ENCODE peak calls at places on chromosomes 7 and 10, in eight cellular contexts. One of them, this sample, is unnamed.

GRCh38 chr10:30687698-30688213 is 58.2 kb upstream of the LYZL2 start:
- DNase-seq in RCC 7860: peak; percentile 67
- DNase-seq in heart left ventricle: peak; percentile 55
- DNase-seq in central memory CD8-positive, alpha-beta T cell: peak; percentile 69
- DNase-seq in EH: peak; percentile 84
- DNase-seq in naive B cell: peak; percentile 50
- DNase-seq in fibroblast of mammary gland: peak; percentile 78
- DNase-seq in aorta: peak; percentile 85
- DNase-seq in this sample: peak; percentile 81

GRCh38 chr7:41709621-41710020 is 6.7 kb upstream of the INHBA start:
- DNase-seq in EH: peak; percentile 92
- DNase-seq in naive B cell: no peak
- DNase-seq in heart left ventricle: no peak
- DNase-seq in RCC 7860: peak; percentile 74
- DNase-seq in central memory CD8-positive, alpha-beta T cell: no peak
- DNase-seq in aorta: peak; percentile 67
- DNase-seq in fibroblast of mammary gland: peak; percentile 97
- DNase-seq in this sample: no peak

GRCh38 chr10:98357208-98357836 is 57.7 kb downstream of the PYROXD2 start:
- DNase-seq in naive B cell: no peak
- DNase-seq in central memory CD8-positive, alpha-beta T cell: no peak
- DNase-seq in aorta: no peak
- DNase-seq in heart left ventricle: no peak
- DNase-seq in fibroblast of mammary gland: peak; percentile 90
- DNase-seq in EH: peak; percentile 69
- DNase-seq in RCC 7860: no peak
- DNase-seq in this sample: no peak

GRCh38 chr7:68122806-68123205 is 1126.2 kb downstream of the TYW1 start:
- DNase-seq in naive B cell: no peak
- DNase-seq in aorta: no peak
- DNase-seq in RCC 7860: no peak
- DNase-seq in heart left ventricle: no peak
- DNase-seq in central memory CD8-positive, alpha-beta T cell: no peak
- DNase-seq in fibroblast of mammary gland: no peak
- DNase-seq in EH: no peak
- DNase-seq in this sample: no peak

GRCh38 chr10:99976886-99977391 is 32.8 kb downstream of the DNMBP start:
- DNase-seq in heart left ventricle: no peak
- DNase-seq in central memory CD8-positive, alpha-beta T cell: no peak
- DNase-seq in naive B cell: no peak
- DNase-seq in RCC 7860: peak; percentile 86
- DNase-seq in aorta: no peak
- DNase-seq in fibroblast of mammary gland: peak; percentile 99
- DNase-seq in EH: peak; percentile 98
- DNase-seq in this sample: no peak

GRCh38 chr7:82444220-82445049 is 858 bp upstream of the CACNA2D1 start:
- DNase-seq in RCC 7860: no peak
- DNase-seq in fibroblast of mammary gland: no peak
- DNase-seq in naive B cell: no peak
- DNase-seq in EH: no peak
- DNase-seq in aorta: no peak
- DNase-seq in heart left ventricle: no peak
- DNase-seq in central memory CD8-positive, alpha-beta T cell: no peak
- DNase-seq in this sample: no peak

GRCh38 chr10:29102233-29102632 is 186.6 kb upstream of the LYZL1 start:
- DNase-seq in EH: peak; percentile 7
- DNase-seq in naive B cell: no peak
- DNase-seq in RCC 7860: no peak
- DNase-seq in aorta: no peak
- DNase-seq in heart left ventricle: no peak
- DNase-seq in central memory CD8-positive, alpha-beta T cell: no peak
- DNase-seq in fibroblast of mammary gland: no peak
- DNase-seq in this sample: no peak

GRCh38 chr7:121739465-121739864 is 133.5 kb upstream of the PTPRZ1 start:
- DNase-seq in RCC 7860: no peak
- DNase-seq in fibroblast of mammary gland: no peak
- DNase-seq in heart left ventricle: no peak
- DNase-seq in naive B cell: no peak
- DNase-seq in aorta: no peak
- DNase-seq in central memory CD8-positive, alpha-beta T cell: no peak
- DNase-seq in EH: no peak
- DNase-seq in this sample: no peak

GRCh38 chr10:60944159-60944909 is at the start of gene RHOBTB1:
- DNase-seq in aorta: peak; percentile 88
- DNase-seq in fibroblast of mammary gland: peak; percentile 68
- DNase-seq in central memory CD8-positive, alpha-beta T cell: no peak
- DNase-seq in naive B cell: peak; percentile 79
- DNase-seq in RCC 7860: peak; percentile 69
- DNase-seq in heart left ventricle: peak; percentile 88
- DNase-seq in EH: peak; percentile 89
- DNase-seq in this sample: peak; percentile 74

GRCh38 chr10:131848296-131848695 is 52.5 kb upstream of the PPP2R2D start:
- DNase-seq in heart left ventricle: no peak
- DNase-seq in RCC 7860: no peak
- DNase-seq in fibroblast of mammary gland: no peak
- DNase-seq in EH: no peak
- DNase-seq in aorta: peak; percentile 35
- DNase-seq in central memory CD8-positive, alpha-beta T cell: no peak
- DNase-seq in naive B cell: no peak
- DNase-seq in this sample: no peak

GRCh38 chr7:111803015-111803758 is 240.9 kb upstream of the IMMP2L start:
- DNase-seq in central memory CD8-positive, alpha-beta T cell: no peak
- DNase-seq in EH: peak; percentile 50
- DNase-seq in fibroblast of mammary gland: peak; percentile 8
- DNase-seq in aorta: no peak
- DNase-seq in naive B cell: no peak
- DNase-seq in heart left ventricle: no peak
- DNase-seq in RCC 7860: no peak
- DNase-seq in this sample: no peak

GRCh38 chr10:60293797-60294196 is 95.9 kb downstream of the ANK3 start:
- DNase-seq in fibroblast of mammary gland: no peak
- DNase-seq in RCC 7860: no peak
- DNase-seq in central memory CD8-positive, alpha-beta T cell: no peak
- DNase-seq in heart left ventricle: no peak
- DNase-seq in EH: no peak
- DNase-seq in naive B cell: no peak
- DNase-seq in aorta: no peak
- DNase-seq in this sample: no peak

GRCh38 chr10:34570887-34571286 is 244.2 kb downstream of the PARD3 start:
- DNase-seq in fibroblast of mammary gland: no peak
- DNase-seq in central memory CD8-positive, alpha-beta T cell: no peak
- DNase-seq in EH: no peak
- DNase-seq in heart left ventricle: no peak
- DNase-seq in aorta: no peak
- DNase-seq in RCC 7860: no peak
- DNase-seq in naive B cell: no peak
- DNase-seq in this sample: no peak

GRCh38 chr7:1669954-1670893 is at the start of gene ELFN1:
- DNase-seq in aorta: peak; percentile 33
- DNase-seq in fibroblast of mammary gland: peak; percentile 20
- DNase-seq in EH: peak; percentile 49
- DNase-seq in RCC 7860: no peak
- DNase-seq in naive B cell: no peak
- DNase-seq in central memory CD8-positive, alpha-beta T cell: no peak
- DNase-seq in heart left ventricle: no peak
- DNase-seq in this sample: peak; percentile 77

GRCh38 chr10:128536259-128536658 is 410.0 kb upstream of the MKI67 start:
- DNase-seq in fibroblast of mammary gland: no peak
- DNase-seq in EH: no peak
- DNase-seq in heart left ventricle: no peak
- DNase-seq in naive B cell: no peak
- DNase-seq in central memory CD8-positive, alpha-beta T cell: no peak
- DNase-seq in RCC 7860: no peak
- DNase-seq in aorta: no peak
- DNase-seq in this sample: no peak

GRCh38 chr10:52314822-52315552 is 906 bp downstream of the DKK1 start:
- DNase-seq in naive B cell: peak; percentile 6
- DNase-seq in RCC 7860: no peak
- DNase-seq in central memory CD8-positive, alpha-beta T cell: no peak
- DNase-seq in aorta: peak; percentile 45
- DNase-seq in fibroblast of mammary gland: peak; percentile 40
- DNase-seq in heart left ventricle: no peak
- DNase-seq in EH: peak; percentile 66
- DNase-seq in this sample: no peak

GRCh38 chr7:150367187-150367510 is 1.5 kb upstream of the REPIN1 start:
- DNase-seq in central memory CD8-positive, alpha-beta T cell: no peak
- DNase-seq in RCC 7860: no peak
- DNase-seq in heart left ventricle: no peak
- DNase-seq in EH: no peak
- DNase-seq in naive B cell: no peak
- DNase-seq in aorta: no peak
- DNase-seq in fibroblast of mammary gland: no peak
- DNase-seq in this sample: no peak

GRCh38 chr10:29619273-29619672 is 15.5 kb downstream of the SVIL start:
- DNase-seq in heart left ventricle: no peak
- DNase-seq in fibroblast of mammary gland: peak; percentile 82
- DNase-seq in naive B cell: no peak
- DNase-seq in RCC 7860: peak; percentile 43
- DNase-seq in aorta: no peak
- DNase-seq in central memory CD8-positive, alpha-beta T cell: no peak
- DNase-seq in EH: peak; percentile 30
- DNase-seq in this sample: no peak

GRCh38 chr7:93715234-93715633 is 140.7 kb upstream of the CALCR start:
- DNase-seq in RCC 7860: peak; percentile 57
- DNase-seq in fibroblast of mammary gland: peak; percentile 63
- DNase-seq in naive B cell: peak; percentile 15
- DNase-seq in EH: peak; percentile 48
- DNase-seq in aorta: peak; percentile 58
- DNase-seq in heart left ventricle: peak; percentile 35
- DNase-seq in central memory CD8-positive, alpha-beta T cell: no peak
- DNase-seq in this sample: peak; percentile 59

GRCh38 chr10:70694410-70695179 is 22.3 kb downstream of the ADAMTS14 start:
- DNase-seq in naive B cell: no peak
- DNase-seq in fibroblast of mammary gland: peak; percentile 97
- DNase-seq in RCC 7860: no peak
- DNase-seq in heart left ventricle: no peak
- DNase-seq in central memory CD8-positive, alpha-beta T cell: no peak
- DNase-seq in aorta: no peak
- DNase-seq in EH: peak; percentile 60
- DNase-seq in this sample: no peak

GRCh38 chr10:33441561-33441960 is 107.1 kb upstream of the NRP1 start:
- DNase-seq in naive B cell: no peak
- DNase-seq in fibroblast of mammary gland: peak; percentile 47
- DNase-seq in heart left ventricle: no peak
- DNase-seq in RCC 7860: no peak
- DNase-seq in central memory CD8-positive, alpha-beta T cell: no peak
- DNase-seq in EH: peak; percentile 22
- DNase-seq in aorta: no peak
- DNase-seq in this sample: no peak

GRCh38 chr10:127028556-127028955 is 123.3 kb downstream of the DOCK1 start:
- DNase-seq in central memory CD8-positive, alpha-beta T cell: no peak
- DNase-seq in aorta: no peak
- DNase-seq in EH: no peak
- DNase-seq in heart left ventricle: no peak
- DNase-seq in naive B cell: no peak
- DNase-seq in fibroblast of mammary gland: no peak
- DNase-seq in RCC 7860: no peak
- DNase-seq in this sample: no peak

GRCh38 chr10:77820349-77820748 is 106.2 kb downstream of the DLG5 start:
- DNase-seq in RCC 7860: peak; percentile 98
- DNase-seq in central memory CD8-positive, alpha-beta T cell: no peak
- DNase-seq in aorta: no peak
- DNase-seq in fibroblast of mammary gland: no peak
- DNase-seq in naive B cell: no peak
- DNase-seq in heart left ventricle: peak; percentile 12
- DNase-seq in EH: peak; percentile 10
- DNase-seq in this sample: no peak

GRCh38 chr7:106281919-106282318 is 2.9 kb downstream of the NAMPT start:
- DNase-seq in EH: no peak
- DNase-seq in RCC 7860: no peak
- DNase-seq in fibroblast of mammary gland: no peak
- DNase-seq in aorta: no peak
- DNase-seq in naive B cell: no peak
- DNase-seq in heart left ventricle: no peak
- DNase-seq in central memory CD8-positive, alpha-beta T cell: no peak
- DNase-seq in this sample: no peak

GRCh38 chr7:158475679-158476052 is 112.0 kb downstream of the PTPRN2 start:
- DNase-seq in fibroblast of mammary gland: no peak
- DNase-seq in EH: no peak
- DNase-seq in aorta: no peak
- DNase-seq in central memory CD8-positive, alpha-beta T cell: no peak
- DNase-seq in RCC 7860: no peak
- DNase-seq in naive B cell: no peak
- DNase-seq in heart left ventricle: no peak
- DNase-seq in this sample: no peak

GRCh38 chr7:139351027-139351426 is 8.7 kb upstream of the LUC7L2 start:
- DNase-seq in RCC 7860: no peak
- DNase-seq in naive B cell: no peak
- DNase-seq in central memory CD8-positive, alpha-beta T cell: no peak
- DNase-seq in aorta: no peak
- DNase-seq in EH: no peak
- DNase-seq in fibroblast of mammary gland: no peak
- DNase-seq in heart left ventricle: no peak
- DNase-seq in this sample: no peak

GRCh38 chr10:93160829-93161228 is 87.1 kb downstream of the CYP26A1 start:
- DNase-seq in aorta: peak; percentile 90
- DNase-seq in fibroblast of mammary gland: peak; percentile 95
- DNase-seq in naive B cell: no peak
- DNase-seq in central memory CD8-positive, alpha-beta T cell: no peak
- DNase-seq in heart left ventricle: peak; percentile 31
- DNase-seq in RCC 7860: peak; percentile 48
- DNase-seq in EH: peak; percentile 93
- DNase-seq in this sample: no peak

GRCh38 chr10:124323145-124323725 is 95.5 kb downstream of the OAT start:
- DNase-seq in aorta: no peak
- DNase-seq in EH: peak; percentile 41
- DNase-seq in fibroblast of mammary gland: peak; percentile 44
- DNase-seq in central memory CD8-positive, alpha-beta T cell: no peak
- DNase-seq in naive B cell: no peak
- DNase-seq in heart left ventricle: no peak
- DNase-seq in RCC 7860: no peak
- DNase-seq in this sample: peak; percentile 36

GRCh38 chr7:120792091-120792860 is 65.7 kb downstream of the TSPAN12 start:
- DNase-seq in fibroblast of mammary gland: peak; percentile 70
- DNase-seq in naive B cell: peak; percentile 45
- DNase-seq in heart left ventricle: peak; percentile 78
- DNase-seq in central memory CD8-positive, alpha-beta T cell: peak; percentile 15
- DNase-seq in aorta: peak; percentile 80
- DNase-seq in EH: peak; percentile 65
- DNase-seq in RCC 7860: peak; percentile 54
- DNase-seq in this sample: peak; percentile 80

GRCh38 chr7:157406971-157407370 is 70.2 kb downstream of the DNAJB6 start:
- DNase-seq in aorta: no peak
- DNase-seq in fibroblast of mammary gland: no peak
- DNase-seq in heart left ventricle: peak; percentile 19
- DNase-seq in central memory CD8-positive, alpha-beta T cell: no peak
- DNase-seq in naive B cell: no peak
- DNase-seq in RCC 7860: no peak
- DNase-seq in EH: no peak
- DNase-seq in this sample: no peak

GRCh38 chr10:458466-458865 is 231.0 kb downstream of the DIP2C start:
- DNase-seq in RCC 7860: peak; percentile 63
- DNase-seq in heart left ventricle: no peak
- DNase-seq in aorta: no peak
- DNase-seq in EH: no peak
- DNase-seq in central memory CD8-positive, alpha-beta T cell: no peak
- DNase-seq in fibroblast of mammary gland: no peak
- DNase-seq in naive B cell: no peak
- DNase-seq in this sample: no peak

GRCh38 chr7:135420786-135421185 is 89.1 kb downstream of the CNOT4 start:
- DNase-seq in aorta: no peak
- DNase-seq in naive B cell: no peak
- DNase-seq in central memory CD8-positive, alpha-beta T cell: no peak
- DNase-seq in RCC 7860: no peak
- DNase-seq in heart left ventricle: no peak
- DNase-seq in fibroblast of mammary gland: peak; percentile 23
- DNase-seq in EH: peak; percentile 2
- DNase-seq in this sample: no peak

GRCh38 chr7:28093617-28094232 is 86.9 kb downstream of the JAZF1 start:
- DNase-seq in aorta: peak; percentile 82
- DNase-seq in naive B cell: peak; percentile 39
- DNase-seq in fibroblast of mammary gland: peak; percentile 72
- DNase-seq in EH: peak; percentile 77
- DNase-seq in heart left ventricle: peak; percentile 66
- DNase-seq in central memory CD8-positive, alpha-beta T cell: peak; percentile 30
- DNase-seq in RCC 7860: peak; percentile 45
- DNase-seq in this sample: peak; percentile 74

GRCh38 chr7:71208881-71209280 is 76.9 kb downstream of the GALNT17 start:
- DNase-seq in EH: no peak
- DNase-seq in naive B cell: no peak
- DNase-seq in fibroblast of mammary gland: no peak
- DNase-seq in central memory CD8-positive, alpha-beta T cell: no peak
- DNase-seq in RCC 7860: no peak
- DNase-seq in aorta: no peak
- DNase-seq in heart left ventricle: no peak
- DNase-seq in this sample: no peak

This sample was measured in right lobe of liver.